ENCODE peak calls at places on chromosomes 16 and 17, in eight cellular contexts. F, P, M, L, X, H, N and Q are unnamed samples.

GRCh38 chr17:42618442-42619150 is 9.1 kb downstream of the TUBG1 start:
- DNase-seq in F (peak), P (no peak), M (no peak), L (no peak), X (no peak), H (no peak), N (peak), Q (peak)

GRCh38 chr16:28317040-28317880 is 24.9 kb downstream of the SBK1 start:
- DNase-seq in F (peak), P (peak), M (peak), L (peak), X (peak), H (no peak), N (peak), Q (peak)

GRCh38 chr17:13038931-13039665 is 21.3 kb upstream of the ELAC2 start:
- DNase-seq in F (no peak), P (no peak), M (no peak), L (no peak), X (no peak), H (no peak), N (no peak), Q (no peak)

GRCh38 chr16:58119509-58119845 is 9.7 kb downstream of the CFAP20 start:
- DNase-seq in F (no peak), P (no peak), M (no peak), L (peak), X (no peak), H (no peak), N (no peak), Q (no peak)

GRCh38 chr17:142102-142661 is 4.8 kb downstream of the SCGB1C2 start:
- DNase-seq in F (no peak), P (no peak), M (peak), L (peak), X (peak), H (no peak), N (peak), Q (peak)

GRCh38 chr16:50388491-50388890 is 19.7 kb upstream of the BRD7 start:
- DNase-seq in F (no peak), P (peak), M (no peak), L (no peak), X (no peak), H (no peak), N (no peak), Q (no peak)

GRCh38 chr16:20803561-20804214 is 2.6 kb downstream of the ERI2 start:
- DNase-seq in F (no peak), P (no peak), M (peak), L (no peak), X (no peak), H (no peak), N (no peak), Q (no peak)

GRCh38 chr17:2929881-2930533 is 133.4 kb downstream of the OR1D5 start:
- DNase-seq in F (peak), P (peak), M (no peak), L (peak), X (no peak), H (no peak), N (no peak), Q (no peak)

GRCh38 chr16:86498155-86498651 is 12.1 kb upstream of the FOXF1 start:
- DNase-seq in F (no peak), P (no peak), M (no peak), L (peak), X (no peak), H (no peak), N (no peak), Q (no peak)

GRCh38 chr16:19898924-19899604 is 14.4 kb upstream of the GPRC5B start:
- DNase-seq in F (peak), P (peak), M (peak), L (no peak), X (peak), H (no peak), N (peak), Q (peak)